ENCODE peak calls at places on chromosomes 5 and 9, in six cellular contexts. Z is body of pancreas; J is HFF-Myc; H is activated T-helper 1 cell treated with anti-CD3 and anti-CD28 coated beads, Interleukin-12 subunit alpha, Interleukin-12 subunit beta, Interleukin-2, Interleukin-4 antibody, amounts not matched to agents 30 ng/mL and 10 ng/mL and 1 ng/mL, durations not matched to agents 14 hours and 24 hours and 36 hours; T is GM12878; W is AG10803. L is an unnamed sample.

GRCh38 chr5:120684749-120685415 is 220.8 kb downstream of the PRR16 start:
- DNase-seq in H (no peak), T (no peak), Z (no peak), J (peak), W (peak), L (no peak)

GRCh38 chr5:142548739-142549275 is 137.1 kb downstream of the FGF1 start:
- DNase-seq in W (peak), H (no peak), T (peak), J (peak), Z (peak), L (peak)

GRCh38 chr9:134066923-134067851 is 639 bp downstream of the BRD3 start:
- DNase-seq in H (peak), W (peak), Z (no peak), J (no peak), T (no peak), L (no peak)

GRCh38 chr5:31935702-31936347 is 238.3 kb downstream of the GOLPH3 start:
- DNase-seq in Z (no peak), J (no peak), T (no peak), H (no peak), W (no peak), L (no peak)

GRCh38 chr5:172007795-172008465 is 1.5 kb upstream of the FBXW11 start:
- DNase-seq in Z (no peak), H (no peak), W (peak), T (no peak), J (no peak), L (no peak)

GRCh38 chr5:132501961-132502931 is 11.7 kb upstream of the IRF1 start:
- DNase-seq in H (no peak), W (no peak), Z (no peak), T (no peak), J (no peak), L (no peak)

GRCh38 chr9:128276574-128277270 is 646 bp downstream of the SWI5 start:
- DNase-seq in T (no peak), Z (peak), J (no peak), W (peak), H (no peak), L (no peak)

GRCh38 chr9:135341612-135342169 is 137.9 kb upstream of the PPP1R26 start:
- DNase-seq in W (no peak), J (no peak), T (no peak), Z (no peak), H (no peak), L (no peak)

GRCh38 chr5:136730426-136730825 is 365.1 kb upstream of the TRPC7 start:
- DNase-seq in H (no peak), J (no peak), W (no peak), T (no peak), Z (no peak), L (no peak)

GRCh38 chr5:149153751-149154610 is 12.7 kb downstream of the ABLIM3 start:
- DNase-seq in H (no peak), J (no peak), W (peak), Z (peak), T (no peak), L (no peak)

GRCh38 chr9:134314039-134314949 is 12.0 kb upstream of the RXRA start:
- DNase-seq in J (no peak), Z (no peak), H (no peak), T (no peak), W (no peak), L (no peak)

GRCh38 chr9:110880123-110880522 is 158.1 kb downstream of the LPAR1 start:
- DNase-seq in H (no peak), W (peak), T (no peak), J (peak), Z (no peak), L (peak)

GRCh38 chr9:125763373-125763772 is 16.2 kb downstream of the PBX3 start:
- DNase-seq in T (no peak), Z (no peak), J (no peak), W (no peak), H (no peak), L (no peak)

GRCh38 chr5:179817071-179817840 is 3.4 kb upstream of the SQSTM1 start:
- DNase-seq in H (no peak), T (no peak), Z (peak), J (no peak), W (no peak), L (no peak)

GRCh38 chr5:56585466-56585865 is 229.9 kb upstream of the MAP3K1 start:
- DNase-seq in T (no peak), H (no peak), J (no peak), Z (no peak), W (no peak), L (no peak)

GRCh38 chr9:133986774-133987454 is 5.2 kb downstream of the VAV2 start:
- DNase-seq in T (no peak), Z (no peak), H (no peak), W (no peak), J (no peak), L (no peak)

GRCh38 chr5:1895771-1896420 is 13.2 kb upstream of the IRX4 start:
- DNase-seq in W (no peak), H (no peak), J (no peak), T (no peak), Z (no peak), L (no peak)

GRCh38 chr5:143057580-143057999 is 287.4 kb downstream of the ARHGAP26 start:
- DNase-seq in W (peak), T (peak), J (no peak), Z (no peak), H (no peak), L (no peak)

GRCh38 chr5:122775713-122776084 is 819 bp downstream of the SNX2 start:
- DNase-seq in J (no peak), H (no peak), W (peak), Z (no peak), T (no peak), L (no peak)

GRCh38 chr5:55821731-55822512 is 29.2 kb upstream of the IL31RA start:
- DNase-seq in H (peak), Z (peak), W (no peak), J (no peak), T (no peak), L (no peak)

GRCh38 chr9:22257026-22257425 is 189.6 kb upstream of the DMRTA1 start:
- DNase-seq in J (no peak), Z (no peak), W (no peak), H (no peak), T (no peak), L (no peak)

GRCh38 chr9:24616858-24617257 is 71.2 kb upstream of the IZUMO3 start:
- DNase-seq in Z (no peak), W (no peak), H (no peak), J (no peak), T (no peak), L (no peak)

GRCh38 chr9:93059960-93060591 is 1.6 kb downstream of the SUSD3 start:
- DNase-seq in T (no peak), Z (no peak), W (no peak), J (no peak), H (no peak), L (no peak)

GRCh38 chr9:87336407-87336806 is 161.3 kb upstream of the DAPK1 start:
- DNase-seq in T (no peak), Z (peak), H (no peak), W (peak), J (no peak), L (no peak)

GRCh38 chr9:95494416-95495371 is 22.1 kb downstream of the PTCH1 start:
- DNase-seq in Z (no peak), T (peak), H (peak), J (no peak), W (no peak), L (no peak)

GRCh38 chr5:9523090-9523813 is 22.6 kb downstream of the SEMA5A start:
- DNase-seq in T (no peak), H (no peak), Z (no peak), J (no peak), W (no peak), L (no peak)

GRCh38 chr9:8924529-8924928 is 1125.0 kb upstream of the DMAC1 start:
- DNase-seq in H (no peak), J (no peak), T (no peak), W (no peak), Z (no peak), L (no peak)

GRCh38 chr9:17082343-17082742 is 52.5 kb upstream of the CNTLN start:
- DNase-seq in T (no peak), Z (no peak), H (no peak), J (no peak), W (peak), L (peak)

GRCh38 chr9:137078701-137079400 is 1.5 kb downstream of the UAP1L1 start:
- DNase-seq in Z (no peak), H (no peak), W (no peak), J (no peak), T (no peak), L (no peak)

GRCh38 chr9:26326473-26327044 is 566.0 kb downstream of the CAAP1 start:
- DNase-seq in H (no peak), W (peak), T (peak), Z (peak), J (peak), L (peak)

GRCh38 chr5:109200221-109200620 is 209.6 kb downstream of the PJA2 start:
- DNase-seq in W (no peak), Z (no peak), T (no peak), J (no peak), H (no peak), L (no peak)

GRCh38 chr9:85508616-85509015 is 233.1 kb downstream of the AGTPBP1 start:
- DNase-seq in H (no peak), T (no peak), W (no peak), J (no peak), Z (no peak), L (no peak)

GRCh38 chr5:158845941-158846340 is 253.8 kb downstream of the EBF1 start:
- DNase-seq in T (no peak), H (no peak), W (peak), J (no peak), Z (no peak), L (no peak)

GRCh38 chr9:34607331-34607730 is 4.6 kb downstream of the RPP25L start:
- DNase-seq in Z (no peak), T (no peak), J (no peak), W (no peak), H (no peak), L (no peak)

GRCh38 chr9:77421506-77422265 is 226.4 kb downstream of the GNA14 start:
- DNase-seq in W (no peak), H (no peak), J (no peak), T (no peak), Z (no peak), L (no peak)

GRCh38 chr9:93843396-93843795 is 111.8 kb downstream of the BARX1 start:
- DNase-seq in Z (no peak), H (no peak), J (no peak), W (no peak), T (no peak), L (no peak)